ENCODE peak calls at places on chromosomes 5 and 9, in six cellular contexts. W, B, N, X, D and P are unnamed samples.

GRCh38 chr5:173201636-173202265 is 33.3 kb downstream of the NKX2-5 start:
- DNase-seq in D (peak), B (peak), W (peak), N (no peak), X (no peak), P (no peak)

GRCh38 chr9:38393128-38393809 is 767 bp downstream of the ALDH1B1 start:
- DNase-seq in W (no peak), X (no peak), D (no peak), B (no peak), N (peak), P (no peak)

GRCh38 chr5:36285837-36286615 is 15.7 kb downstream of the RANBP3L start:
- DNase-seq in D (no peak), X (no peak), W (no peak), N (no peak), B (no peak), P (no peak)

GRCh38 chr5:6246820-6247437 is 131.4 kb downstream of the MED10 start:
- DNase-seq in W (no peak), D (no peak), X (peak), N (no peak), B (no peak), P (no peak)

GRCh38 chr5:69136296-69136695 is 30.7 kb upstream of the CCNB1 start:
- DNase-seq in B (no peak), W (no peak), N (no peak), X (peak), D (no peak), P (no peak)

GRCh38 chr5:18967637-18968036 is 1020.4 kb downstream of the CDH18 start:
- DNase-seq in W (no peak), D (no peak), X (no peak), B (no peak), N (no peak), P (no peak)

GRCh38 chr9:89104821-89105220 is 73.8 kb downstream of the SHC3 start:
- DNase-seq in D (no peak), B (no peak), W (no peak), N (no peak), X (no peak), P (no peak)

GRCh38 chr5:125775896-125776295 is 647.3 kb upstream of the GRAMD2B start:
- DNase-seq in N (no peak), X (no peak), W (no peak), B (no peak), D (no peak), P (no peak)

GRCh38 chr9:133117271-133118178 is 3.5 kb downstream of the RALGDS start:
- DNase-seq in X (no peak), N (no peak), B (no peak), W (no peak), D (no peak), P (no peak)

GRCh38 chr9:135990468-135991429 is 29.6 kb upstream of the UBAC1 start:
- DNase-seq in X (no peak), W (peak), N (peak), B (peak), D (peak), P (peak)

GRCh38 chr9:125233678-125234077 is 7.5 kb downstream of the HSPA5 start:
- DNase-seq in D (no peak), N (no peak), B (no peak), W (no peak), X (no peak), P (no peak)

GRCh38 chr9:81125446-81126092 is 563.8 kb downstream of the TLE1 start:
- DNase-seq in D (no peak), W (no peak), X (no peak), B (no peak), N (no peak), P (no peak)

GRCh38 chr9:97660847-97661246 is 27.2 kb downstream of the NCBP1 start:
- DNase-seq in X (no peak), N (no peak), D (no peak), B (no peak), W (no peak), P (no peak)

GRCh38 chr5:143101740-143102386 is 301.6 kb downstream of the NR3C1 start:
- DNase-seq in D (no peak), W (no peak), N (no peak), X (no peak), B (no peak), P (no peak)

GRCh38 chr9:76800901-76801300 is 36.7 kb downstream of the PCA3 start:
- DNase-seq in W (no peak), D (no peak), X (no peak), N (no peak), B (no peak), P (no peak)

GRCh38 chr9:76808636-76809035 is 44.4 kb downstream of the PCA3 start:
- DNase-seq in D (no peak), N (no peak), B (no peak), W (no peak), X (no peak), P (no peak)

GRCh38 chr9:76799481-76799880 is 35.2 kb downstream of the PCA3 start:
- DNase-seq in D (no peak), X (no peak), N (no peak), W (no peak), B (no peak), P (no peak)

GRCh38 chr9:76803083-76803482 is 38.8 kb downstream of the PCA3 start:
- DNase-seq in N (no peak), W (no peak), D (no peak), X (no peak), B (no peak), P (peak)

GRCh38 chr9:76803762-76804161 is 39.5 kb downstream of the PCA3 start:
- DNase-seq in W (no peak), X (no peak), N (no peak), D (no peak), B (no peak), P (no peak)
- TF ChIP-seq ZNF274 in W (no peak), X (no peak), N (no peak), D (no peak), B (no peak), P (no peak)

GRCh38 chr9:109781086-109781485 is 1.1 kb downstream of the PALM2AKAP2 start:
- DNase-seq in D (no peak), B (no peak), N (no peak), X (no peak), W (no peak), P (no peak)

GRCh38 chr9:109779711-109780452 is at the start of gene PALM2AKAP2:
- DNase-seq in D (no peak), X (no peak), B (no peak), N (no peak), W (no peak), P (peak)

GRCh38 chr9:109781541-109782197 is 1.7 kb downstream of the PALM2AKAP2 start:
- DNase-seq in D (no peak), X (no peak), B (no peak), N (no peak), W (no peak), P (no peak)

GRCh38 chr9:109776391-109776790 is 3.6 kb upstream of the PALM2AKAP2 start:
- DNase-seq in X (no peak), D (no peak), W (no peak), N (no peak), B (no peak), P (no peak)

DNA sequence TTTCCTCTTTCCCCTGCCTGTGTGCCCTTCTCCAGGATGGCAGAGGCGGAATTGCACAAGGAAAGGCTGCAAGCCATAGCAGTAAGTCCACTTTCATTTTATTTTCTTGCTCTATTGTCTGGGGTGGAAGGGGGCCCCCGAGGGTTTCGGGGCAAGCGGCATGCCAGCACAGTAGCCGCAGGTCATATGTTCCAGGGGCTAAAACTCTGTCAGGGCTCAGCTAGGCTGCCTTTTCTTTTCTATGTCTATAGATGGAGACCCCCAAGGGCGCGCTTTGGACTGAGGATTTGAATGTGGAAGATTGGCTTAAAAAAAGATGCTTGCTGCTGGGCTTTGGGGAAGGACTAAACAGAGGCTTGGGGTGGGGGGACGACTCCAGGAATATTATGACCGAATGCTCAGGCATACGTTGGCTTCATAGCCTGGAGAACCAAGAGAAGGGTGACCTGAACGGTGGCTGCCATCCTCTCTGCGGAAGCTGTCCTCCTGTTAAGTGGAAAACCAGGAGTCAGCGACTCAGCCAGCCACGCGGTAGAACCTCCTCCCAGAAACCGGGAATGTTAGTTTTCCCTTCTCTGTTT is 545 bp downstream of the PALM2AKAP2 start:
- DNase-seq in B (no peak), X (no peak), W (no peak), N (no peak), D (no peak), P (peak)
- TF ChIP-seq YY1 in B (no peak), X (no peak), W (no peak), N (no peak), D (no peak), P (no peak)

GRCh38 chr9:118522093-118523028 is 818.2 kb downstream of the TLR4 start:
- DNase-seq in N (peak), B (peak), D (no peak), X (peak), W (peak), P (peak)
- TF ChIP-seq ZNF274 in N (no peak), B (no peak), D (no peak), X (no peak), W (no peak), P (no peak)

DNA sequence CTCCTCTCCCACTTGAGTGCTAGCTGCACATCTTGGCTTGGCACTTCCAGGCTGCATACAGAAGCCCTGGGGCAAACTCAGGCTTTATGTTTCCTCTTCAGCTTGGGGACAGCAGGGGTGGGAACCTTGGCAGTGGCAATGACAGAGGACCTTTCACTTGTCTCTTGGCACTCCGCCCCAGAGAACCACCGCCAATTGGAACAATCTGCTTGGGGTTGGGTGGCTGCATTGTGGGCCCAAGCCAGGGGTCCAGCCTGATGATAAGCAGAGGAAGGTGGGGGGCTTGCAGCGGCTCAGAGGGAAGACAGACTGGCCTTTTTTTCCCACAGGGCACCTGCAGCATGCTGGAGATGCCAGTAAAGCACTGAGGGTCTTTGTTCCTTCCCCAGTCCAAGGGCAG is 179.0 kb upstream of the NMUR2 start:
- DNase-seq in D (no peak), W (no peak), N (no peak), B (no peak), X (no peak), P (no peak)
- TF ChIP-seq YY1 in D (no peak), W (no peak), N (no peak), B (no peak), X (no peak), P (no peak)

DNA sequence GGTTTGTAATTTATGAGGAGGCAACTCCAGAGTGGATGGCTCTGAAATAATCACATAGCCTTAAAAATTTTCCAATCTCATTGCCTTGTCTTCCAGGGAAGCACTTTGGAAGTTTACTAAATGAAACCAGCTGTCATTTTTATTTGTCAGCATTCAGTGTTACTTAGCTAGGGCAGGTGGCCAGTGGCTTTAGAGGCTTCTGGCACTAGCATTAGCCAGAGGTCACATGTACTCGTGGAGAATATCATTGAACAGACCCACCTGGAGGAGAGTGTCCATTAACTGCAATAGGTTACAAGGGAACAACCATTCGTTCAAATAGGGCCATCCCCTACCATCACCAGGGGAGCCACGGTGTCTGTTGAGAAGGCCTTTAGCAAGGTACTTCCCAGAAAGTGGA is 160.3 kb upstream of the SLC28A3 start:
- DNase-seq in D (no peak), B (no peak), W (no peak), N (no peak), X (no peak), P (no peak)
- TF ChIP-seq ZNF274 in D (no peak), B (no peak), W (no peak), N (no peak), X (no peak), P (no peak)

DNA sequence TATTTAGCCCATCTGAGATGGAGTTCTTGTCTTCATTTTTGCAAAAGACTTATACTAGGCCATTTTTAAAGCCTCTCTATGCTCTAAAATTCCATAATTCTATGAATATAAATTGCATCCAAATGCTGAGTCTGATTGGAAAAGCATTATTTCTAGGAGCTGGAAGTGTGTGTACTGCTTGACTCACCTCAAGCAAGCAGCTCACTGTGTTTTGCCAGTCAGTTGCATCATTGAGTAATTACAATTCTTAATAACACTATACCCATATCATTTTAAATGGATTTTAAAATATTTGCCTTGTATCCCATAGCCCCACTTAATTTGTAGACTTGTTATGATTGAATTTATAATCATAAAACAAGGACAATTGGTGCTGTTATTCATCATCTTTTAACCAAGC is 161.0 kb downstream of the PAM start:
- DNase-seq in W (no peak), X (no peak), D (peak), B (no peak), N (no peak), P (no peak)
- TF ChIP-seq YY1 in W (no peak), X (no peak), D (no peak), B (no peak), N (no peak), P (no peak)

DNA sequence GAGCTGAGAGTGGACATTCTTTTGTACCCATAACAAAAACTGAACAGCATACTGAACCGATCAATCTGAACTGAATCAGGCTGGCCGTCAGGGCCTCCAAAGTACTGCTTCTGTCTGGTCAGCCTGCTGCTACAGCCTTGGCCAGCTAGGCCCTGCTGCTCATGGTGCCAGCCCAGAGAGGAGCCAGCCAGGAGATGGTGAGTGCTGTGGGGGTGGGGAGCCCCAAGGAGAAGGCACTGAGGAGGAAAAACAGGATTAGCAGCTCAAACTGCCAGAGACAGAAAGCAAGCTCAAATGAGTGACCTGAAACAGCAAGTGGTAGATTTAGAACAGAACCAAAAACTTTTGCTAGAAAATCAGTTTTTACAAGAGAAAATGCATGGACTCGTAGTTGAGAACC is 23.9 kb downstream of the SRP19 start:
- DNase-seq in B (no peak), W (no peak), N (no peak), X (no peak), D (no peak), P (no peak)
- TF ChIP-seq ZNF274 in B (no peak), W (no peak), N (no peak), X (no peak), D (no peak), P (no peak)

GRCh38 chr5:168131519-168131918 is 159.9 kb upstream of the WWC1 start:
- DNase-seq in B (no peak), W (no peak), X (no peak), N (no peak), D (no peak), P (no peak)
- TF ChIP-seq YY1 in B (no peak), W (no peak), X (no peak), N (no peak), D (no peak), P (no peak)

GRCh38 chr5:96876292-96876850 is at the start of gene ERAP2:
- DNase-seq in N (peak), B (peak), D (no peak), X (no peak), W (no peak), P (no peak)
- TF ChIP-seq ZNF274 in N (no peak), B (no peak), D (no peak), X (no peak), W (no peak), P (no peak)